ENCODE peak calls at places on chromosomes 1 and 21, in five cellular contexts. I is HCT116, O is K562, H is H1, P is NT2/D1. J is an unnamed sample.
A peak's percentile ranks its signal among the peaks of the same experiment; 100 is the strongest.

GRCh38 chr1:156852414-156852874 is 6.5 kb downstream of the INSRR start:
- DNase-seq in O (no peak), I (no peak), P (no peak), H (no peak), J (peak; percentile 48)

GRCh38 chr1:154956557-154956956 is 658 bp upstream of the PBXIP1 start:
- DNase-seq in P (no peak), I (no peak), O (no peak), H (no peak), J (no peak)

GRCh38 chr1:1332774-1333480 is 1.8 kb downstream of the TAS1R3 start:
- DNase-seq in I (no peak), P (no peak), O (no peak), H (no peak), J (no peak)

GRCh38 chr1:152013664-152014237 is 20.1 kb upstream of the S100A10 start:
- DNase-seq in I (no peak), H (peak; percentile 72), P (no peak), O (peak; percentile 37), J (no peak)

GRCh38 chr1:9397984-9398526 is 105.4 kb downstream of the SPSB1 start:
- DNase-seq in O (no peak), P (no peak), I (no peak), H (no peak), J (no peak)

GRCh38 chr1:42844592-42845140 is 1.7 kb upstream of the ZNF691 start:
- DNase-seq in O (no peak), H (no peak), I (no peak), P (no peak), J (no peak)

GRCh38 chr1:12776801-12777557 is 3.4 kb downstream of the PRAMEF12 start:
- DNase-seq in P (no peak), H (no peak), I (no peak), O (no peak), J (no peak)

GRCh38 chr1:209076688-209077087 is 506.8 kb upstream of the CAMK1G start:
- DNase-seq in H (no peak), I (peak; percentile 4), P (no peak), O (no peak), J (no peak)

GRCh38 chr21:22120616-22121266 is 1122.5 kb downstream of the NCAM2 start:
- DNase-seq in O (peak; percentile 28), P (peak; percentile 35), H (peak; percentile 48), I (no peak), J (no peak)

GRCh38 chr21:9760398-9761074 is 760.8 kb upstream of the TPTE start:
- DNase-seq in I (no peak), H (no peak), P (no peak), O (no peak), J (no peak)

GRCh38 chr1:242240061-242240460 is 241.2 kb upstream of the MAP1LC3C start:
- DNase-seq in I (no peak), O (no peak), P (no peak), H (no peak), J (no peak)

GRCh38 chr1:6603424-6603850 is 768 bp upstream of the KLHL21 start:
- DNase-seq in H (peak; percentile 70), I (no peak), O (peak; percentile 63), P (no peak), J (peak; percentile 54)

GRCh38 chr1:234597894-234598293 is 12.1 kb downstream of the IRF2BP2 start:
- DNase-seq in I (no peak), P (no peak), H (no peak), O (peak; percentile 66), J (peak; percentile 62)

GRCh38 chr1:25832336-25833037 is 12.7 kb downstream of the MTFR1L start:
- DNase-seq in O (no peak), H (no peak), I (no peak), P (no peak), J (no peak)

GRCh38 chr1:117851687-117852086 is 77.7 kb downstream of the GDAP2 start:
- DNase-seq in P (no peak), O (no peak), I (no peak), H (no peak), J (no peak)

GRCh38 chr1:30990594-30990993 is 74.9 kb downstream of the PUM1 start:
- DNase-seq in O (no peak), I (no peak), P (no peak), H (no peak), J (no peak)

GRCh38 chr1:178684542-178685000 is 40.5 kb upstream of the RALGPS2 start:
- DNase-seq in I (peak; percentile 65), P (no peak), H (no peak), O (no peak), J (peak; percentile 52)

GRCh38 chr1:85898861-85899260 is 190.6 kb upstream of the ZNHIT6 start:
- DNase-seq in P (no peak), O (no peak), I (no peak), H (no peak), J (no peak)

GRCh38 chr1:98051065-98051675 is 130.3 kb upstream of the DPYD start:
- DNase-seq in H (peak; percentile 81), P (peak; percentile 58), I (peak; percentile 51), O (peak; percentile 17), J (peak; percentile 58)

GRCh38 chr1:155989242-155989991 is 11.1 kb upstream of the ARHGEF2 start:
- DNase-seq in H (peak; percentile 91), P (peak; percentile 66), I (no peak), O (peak; percentile 69), J (peak; percentile 50)

GRCh38 chr1:171351961-171352360 is 38.0 kb downstream of the FMO4 start:
- DNase-seq in O (no peak), H (no peak), P (no peak), I (no peak), J (no peak)

GRCh38 chr1:36517019-36517387 is 34.3 kb upstream of the CSF3R start:
- DNase-seq in H (no peak), O (peak; percentile 30), P (no peak), I (no peak), J (no peak)

GRCh38 chr1:147745271-147745670 is 15.1 kb downstream of the GJA5 start:
- DNase-seq in O (peak; percentile 27), P (no peak), I (no peak), H (no peak), J (no peak)

DNA sequence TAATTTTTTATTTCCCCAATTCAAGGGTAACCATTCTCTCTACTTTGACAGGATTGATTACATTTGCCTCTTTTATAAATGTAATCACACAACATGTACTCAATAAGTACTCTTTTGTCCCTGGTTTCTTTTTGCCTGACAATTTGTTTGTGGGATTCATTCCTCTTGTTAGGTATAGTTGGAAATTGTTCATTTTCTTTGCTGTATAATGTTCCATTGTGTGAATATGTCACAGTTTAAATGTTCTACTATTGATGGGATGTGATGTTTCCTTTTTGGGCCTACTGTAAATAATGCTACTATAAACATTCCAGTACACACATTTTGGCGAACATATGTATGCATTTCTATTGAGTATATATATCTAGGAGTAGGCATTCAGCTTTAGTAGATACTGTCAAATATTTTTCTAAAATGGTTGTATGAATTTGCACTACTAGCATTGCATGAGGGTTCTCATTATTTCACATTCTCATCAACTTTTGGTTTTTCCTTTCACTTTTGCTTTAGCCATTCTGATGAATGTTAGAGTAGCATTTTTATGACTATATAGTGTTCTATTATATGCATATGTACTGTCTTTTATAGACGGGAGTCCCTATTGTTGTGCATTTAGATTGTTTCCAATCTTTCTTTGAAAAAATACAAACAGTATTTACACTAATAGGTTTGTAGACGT is 35.0 kb upstream of the PRKACB start:
- DNase-seq in H (no peak), P (no peak), I (no peak), O (no peak), J (no peak)
- TF ChIP-seq YY1 in H (no peak), P (no peak), I (no peak), O (no peak), J (no peak)

GRCh38 chr21:33492571-33492970 is 1.1 kb upstream of the DNAJC28 start:
- DNase-seq in H (no peak), O (no peak), I (no peak), P (no peak), J (no peak)
- TF ChIP-seq YY1 in H (no peak), O (no peak), I (no peak), P (no peak), J (no peak)

GRCh38 chr1:22807340-22807739 is 96.7 kb downstream of the EPHB2 start:
- DNase-seq in I (no peak), P (no peak), O (no peak), H (no peak), J (no peak)
- TF ChIP-seq YY1 in I (no peak), P (no peak), O (no peak), H (no peak), J (no peak)

DNA sequence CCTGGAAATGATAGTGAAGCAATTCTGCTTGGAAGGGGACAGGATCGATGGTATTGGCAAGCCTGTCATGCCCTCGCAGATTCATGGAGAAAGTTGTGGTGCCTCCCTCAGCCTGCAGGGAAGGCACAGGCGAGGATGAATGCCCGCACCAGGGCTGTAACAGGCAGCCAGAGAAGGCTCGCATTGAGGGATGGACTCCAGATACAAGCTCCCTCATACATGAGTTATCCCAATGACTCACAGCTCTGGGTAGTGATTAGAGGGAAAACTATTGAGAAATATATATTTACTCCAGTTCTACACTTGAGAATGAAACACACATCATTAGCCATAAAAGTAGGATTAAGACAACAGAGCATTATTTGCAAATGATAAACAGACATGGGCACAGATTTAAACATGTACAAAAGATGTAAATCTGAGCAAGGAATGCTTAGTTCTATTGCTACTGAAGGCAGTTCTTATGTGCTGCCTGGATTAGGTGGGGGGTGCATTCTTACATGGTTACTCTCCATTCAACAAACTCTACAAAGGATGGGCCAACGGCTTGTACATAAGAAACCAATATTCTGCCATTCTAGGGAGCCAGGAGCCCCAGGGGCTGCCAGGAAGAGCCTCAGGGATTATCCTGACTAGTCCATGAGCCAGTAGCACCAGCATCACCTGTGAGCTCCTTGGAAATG is 98.0 kb downstream of the CSMD2 start:
- DNase-seq in P (no peak), O (no peak), H (no peak), I (no peak), J (no peak)
- TF ChIP-seq YY1 in P (no peak), O (no peak), H (no peak), I (no peak), J (no peak)

DNA sequence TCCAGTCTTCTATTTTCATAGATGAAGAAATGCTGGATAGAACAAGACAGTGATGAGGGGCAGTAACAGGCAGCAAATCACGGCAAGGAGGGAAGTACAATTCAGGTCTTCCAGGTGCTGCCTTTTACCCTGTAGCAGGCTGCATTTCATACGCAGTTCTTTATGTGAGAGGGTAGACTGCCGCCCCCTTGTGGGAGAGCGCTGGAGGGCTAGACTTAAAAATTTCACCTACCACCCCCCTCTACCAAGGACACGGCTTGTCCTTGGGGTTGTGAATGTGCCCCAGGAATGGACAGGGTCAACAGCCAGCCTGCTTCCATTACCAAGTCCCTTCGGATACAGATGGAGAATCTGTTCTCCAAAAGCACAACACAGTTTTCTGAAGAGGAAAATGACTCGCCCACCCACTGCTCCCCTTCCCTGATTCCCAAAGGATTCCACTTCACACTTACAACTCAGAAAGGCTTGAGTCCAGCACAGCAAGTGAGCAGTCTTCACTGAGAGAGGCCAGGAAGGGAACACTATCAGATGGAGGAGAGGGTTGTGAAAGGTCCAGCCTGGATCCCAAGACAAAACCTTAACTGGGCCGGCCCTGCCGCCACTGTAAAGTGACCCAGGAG is 7.4 kb downstream of the WDR77 start:
- DNase-seq in P (peak; percentile 36), O (peak; percentile 51), H (peak; percentile 78), I (no peak), J (peak; percentile 46)
- TF ChIP-seq YY1 in P (no peak), O (no peak), H (no peak), I (no peak), J (no peak)

GRCh38 chr1:199762567-199762966 is 264.9 kb upstream of the NR5A2 start:
- DNase-seq in P (no peak), H (no peak), O (no peak), I (no peak), J (no peak)

GRCh38 chr1:199753513-199753912 is 274.0 kb upstream of the NR5A2 start:
- DNase-seq in H (no peak), O (no peak), I (no peak), P (no peak), J (no peak)

GRCh38 chr1:199758626-199759255 is 268.8 kb upstream of the NR5A2 start:
- DNase-seq in P (no peak), O (no peak), H (no peak), I (peak; percentile 42), J (no peak)

GRCh38 chr1:199759268-199759724 is 268.2 kb upstream of the NR5A2 start:
- DNase-seq in P (no peak), O (no peak), H (no peak), I (peak; percentile 92), J (no peak)
- TF ChIP-seq YY1 in P (no peak), O (no peak), H (no peak), I (no peak), J (no peak)